ENCODE peak calls at places on chromosomes 5 and 9, in four cellular contexts. R is ELF-1; W is stimulated activated CD8-positive, alpha-beta memory T cell treated with anti-CD3 and anti-CD28 coated beads, Interleukin-15, amount 100 ng/mL, for 1 hour; D is lower leg skin. Y is an unnamed sample.

GRCh38 chr9:128280084-128280622 is 4.1 kb downstream of the SWI5 start:
- DNase-seq in R (no peak), W (no peak), D (no peak), Y (no peak)

GRCh38 chr5:179407191-179408175 is 62.2 kb upstream of the ADAMTS2 start:
- DNase-seq in R (no peak), W (no peak), D (no peak), Y (no peak)

GRCh38 chr5:22779499-22779898 is 73.6 kb downstream of the CDH12 start:
- DNase-seq in R (no peak), W (no peak), D (no peak), Y (no peak)

GRCh38 chr9:81814404-81814793 is 113.8 kb upstream of the SPATA31D4 start:
- DNase-seq in R (no peak), W (no peak), D (no peak), Y (no peak)

GRCh38 chr5:109903061-109903460 is 213.3 kb downstream of the MAN2A1 start:
- DNase-seq in R (no peak), W (no peak), D (no peak), Y (no peak)

GRCh38 chr5:157549283-157549629 is 26.3 kb downstream of the ADAM19 start:
- DNase-seq in R (no peak), W (no peak), D (no peak), Y (no peak)

GRCh38 chr9:114742947-114743346 is 61.0 kb upstream of the TEX48 start:
- DNase-seq in R (no peak), W (no peak), D (no peak), Y (no peak)

GRCh38 chr5:97425511-97425910 is 242.5 kb upstream of the RIOK2 start:
- DNase-seq in R (peak), W (no peak), D (no peak), Y (peak)

GRCh38 chr5:10994088-10994986 is 233.3 kb upstream of the DAP start:
- DNase-seq in R (no peak), W (no peak), D (no peak), Y (no peak)

GRCh38 chr5:133730346-133730745 is 118.0 kb upstream of the FSTL4 start:
- DNase-seq in R (no peak), W (no peak), D (no peak), Y (no peak)

GRCh38 chr5:172185096-172185461 is 2.9 kb downstream of the STK10 start:
- DNase-seq in R (no peak), W (no peak), D (no peak), Y (no peak)

GRCh38 chr5:61673007-61673735 is 341.1 kb downstream of the ZSWIM6 start:
- DNase-seq in R (peak), W (no peak), D (no peak), Y (no peak)

GRCh38 chr5:127941646-127942045 is 141.9 kb upstream of the SLC12A2 start:
- DNase-seq in R (no peak), W (no peak), D (no peak), Y (peak)

GRCh38 chr9:91341258-91341746 is 20.4 kb downstream of the AUH start:
- DNase-seq in R (no peak), W (no peak), D (no peak), Y (no peak)

GRCh38 chr5:107361945-107362344 is 308.8 kb downstream of the EFNA5 start:
- DNase-seq in R (no peak), W (no peak), D (peak), Y (no peak)

GRCh38 chr5:34660444-34660843 is 4.3 kb downstream of the RAI14 start:
- DNase-seq in R (no peak), W (no peak), D (no peak), Y (no peak)

GRCh38 chr5:38720691-38721361 is 125.0 kb upstream of the OSMR start:
- DNase-seq in R (no peak), W (no peak), D (no peak), Y (no peak)

GRCh38 chr5:172688735-172689572 is 47.9 kb downstream of the NEURL1B start:
- DNase-seq in R (peak), W (no peak), D (no peak), Y (no peak)

GRCh38 chr5:62082370-62082778 is 223.6 kb upstream of the KIF2A start:
- DNase-seq in R (no peak), W (no peak), D (no peak), Y (no peak)